ENCODE peak calls at places on chromosomes 3 and 15, in seven cellular contexts. L is occipital lobe; D is heart left ventricle; Z is left colon; A is NCI-H1436; S is activated effector memory CD4-positive, alpha-beta T cell treated with Interleukin-2 at 50 U/mL for 16 hours; O is endothelial cell. Q is an unnamed sample.

GRCh38 chr15:90479656-90480055 is 50.1 kb upstream of the CRTC3 start:
- DNase-seq in L (no peak), D (no peak), Z (no peak), A (no peak), S (no peak), O (no peak), Q (no peak)

GRCh38 chr3:188208751-188209433 is 54.9 kb downstream of the LPP start:
- DNase-seq in L (no peak), D (no peak), Z (no peak), A (no peak), S (no peak), O (no peak), Q (no peak)

GRCh38 chr3:186953011-186953487 is 22.7 kb downstream of the ST6GAL1 start:
- DNase-seq in L (no peak), D (no peak), Z (no peak), A (no peak), S (no peak), O (no peak), Q (peak; percentile 54)

GRCh38 chr3:123276346-123276745 is 74.6 kb downstream of the SEC22A start:
- DNase-seq in L (peak; percentile 20), D (no peak), Z (no peak), A (no peak), S (no peak), O (no peak), Q (peak; percentile 66)

GRCh38 chr15:66638377-66638776 is 63.7 kb upstream of the SMAD6 start:
- DNase-seq in L (no peak), D (no peak), Z (no peak), A (no peak), S (no peak), O (no peak), Q (no peak)

GRCh38 chr3:185982632-185983031 is 44.8 kb upstream of the TRA2B start:
- DNase-seq in L (no peak), D (no peak), Z (no peak), A (no peak), S (no peak), O (no peak), Q (no peak)

GRCh38 chr3:171871392-171872274 is 28.5 kb downstream of the TMEM212 start:
- DNase-seq in L (no peak), D (no peak), Z (no peak), A (no peak), S (no peak), O (no peak), Q (no peak)

GRCh38 chr15:67832031-67832551 is 6.8 kb downstream of the SKOR1 start:
- DNase-seq in L (no peak), D (no peak), Z (no peak), A (no peak), S (no peak), O (no peak), Q (no peak)

GRCh38 chr3:71989165-71989564 is 204.2 kb upstream of the PROK2 start:
- DNase-seq in L (no peak), D (no peak), Z (no peak), A (no peak), S (no peak), O (no peak), Q (no peak)

GRCh38 chr15:22243440-22244130 is 163.3 kb downstream of the OR4M2 start:
- DNase-seq in L (no peak), D (no peak), Z (no peak), A (no peak), S (no peak), O (no peak), Q (no peak)

GRCh38 chr15:64850778-64851502 is 9.2 kb downstream of the PLEKHO2 start:
- DNase-seq in L (no peak), D (no peak), Z (no peak), A (no peak), S (no peak), O (no peak), Q (no peak)

GRCh38 chr3:35639251-35640185 is at the start of gene ARPP21:
- DNase-seq in L (peak; percentile 71), D (peak; percentile 22), Z (no peak), A (no peak), S (no peak), O (peak; percentile 41), Q (peak; percentile 75)

GRCh38 chr3:62911531-62911930 is 36.3 kb upstream of the CADPS start:
- DNase-seq in L (no peak), D (no peak), Z (no peak), A (no peak), S (no peak), O (no peak), Q (no peak)

GRCh38 chr3:173865900-173866498 is 468.5 kb downstream of the NLGN1 start:
- DNase-seq in L (no peak), D (no peak), Z (no peak), A (no peak), S (no peak), O (no peak), Q (no peak)

Q was measured in Ammon's horn.